ENCODE peak calls at places on chromosomes 11 and 22, in four cellular contexts. M is upper lobe of right lung, G is HCT116, S is dorsolateral prefrontal cortex. B is an unnamed sample.

GRCh38 chr11:81907996-81908395 is 825.7 kb downstream of the FAM181B start:
- DNase-seq in M (no peak), G (no peak), S (no peak), B (peak)

GRCh38 chr11:126172596-126173038 is 38.8 kb downstream of the RPUSD4 start:
- DNase-seq in M (no peak), G (no peak), S (no peak), B (peak)

GRCh38 chr11:89015614-89016013 is 50.2 kb downstream of the GRM5 start:
- DNase-seq in M (no peak), G (no peak), S (no peak), B (no peak)

GRCh38 chr11:2072551-2073261 is 66.5 kb downstream of the IGF2 start:
- DNase-seq in M (peak), G (no peak), S (no peak), B (no peak)

GRCh38 chr11:34449013-34449412 is 10.3 kb downstream of the CAT start:
- DNase-seq in M (no peak), G (no peak), S (no peak), B (no peak)

GRCh38 chr11:44072757-44073658 is 6.9 kb downstream of the ACCS start:
- DNase-seq in M (no peak), G (no peak), S (no peak), B (no peak)

GRCh38 chr11:115198301-115198700 is 305.9 kb downstream of the CADM1 start:
- DNase-seq in M (no peak), G (no peak), S (no peak), B (no peak)

GRCh38 chr11:14422052-14422813 is 63.2 kb upstream of the RRAS2 start:
- DNase-seq in M (peak), G (peak), S (peak), B (peak)

GRCh38 chr11:35012467-35013191 is 96.2 kb downstream of the PDHX start:
- DNase-seq in M (no peak), G (no peak), S (no peak), B (no peak)

GRCh38 chr11:74696932-74697687 is 34.1 kb downstream of the CHRDL2 start:
- DNase-seq in M (peak), G (no peak), S (no peak), B (peak)
- H3K4me3 ChIP-seq in M (peak), G (no peak), S (no peak), B (peak)

GRCh38 chr22:41742918-41743317 is 43.6 kb downstream of the MEI1 start:
- DNase-seq in M (no peak), G (no peak), S (no peak), B (no peak)
- TF ChIP-seq CTCF in M (no peak), G (no peak), S (no peak), B (no peak)

GRCh38 chr11:128482512-128483191 is 104.7 kb downstream of the ETS1 start:
- DNase-seq in M (no peak), G (no peak), S (no peak), B (peak)

GRCh38 chr11:128482092-128482491 is 105.3 kb downstream of the ETS1 start:
- DNase-seq in M (no peak), G (no peak), S (no peak), B (no peak)

GRCh38 chr11:128484172-128484571 is 103.2 kb downstream of the ETS1 start:
- DNase-seq in M (no peak), G (no peak), S (no peak), B (no peak)

GRCh38 chr11:128481135-128481534 is 106.2 kb downstream of the ETS1 start:
- DNase-seq in M (no peak), G (no peak), S (no peak), B (peak)

DNA sequence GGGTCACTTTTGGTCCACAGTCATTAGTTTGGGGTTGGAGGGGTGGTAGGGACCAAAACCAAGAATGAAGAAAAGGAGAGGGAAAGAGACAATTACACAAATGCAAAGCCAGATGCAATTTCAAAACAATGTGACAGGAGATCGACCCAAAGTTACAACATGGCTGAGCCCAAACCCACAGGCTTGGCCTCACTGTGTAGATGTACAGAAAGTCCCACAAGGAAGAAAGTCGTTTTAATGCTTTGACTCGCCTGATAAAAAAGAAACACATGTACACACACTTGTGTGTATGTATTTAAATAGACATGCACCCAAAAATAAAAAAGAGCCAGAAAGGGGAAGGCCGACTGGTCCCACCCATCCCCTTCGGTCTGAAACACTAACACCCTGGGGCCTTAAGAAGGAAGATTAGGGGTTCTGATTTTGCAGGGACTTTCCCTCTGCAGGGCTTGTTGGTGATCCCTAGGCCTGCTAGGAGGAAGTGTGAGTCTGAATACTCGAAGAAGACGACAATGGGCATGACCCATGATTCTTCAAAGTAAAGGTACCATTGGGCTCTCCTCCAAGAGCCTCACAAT is 104.1 kb downstream of the ETS1 start:
- DNase-seq in M (no peak), G (no peak), S (no peak), B (no peak)
- H3K4me3 ChIP-seq in M (no peak), G (no peak), S (no peak), B (no peak)

GRCh38 chr11:134942633-134943032 is 530.6 kb upstream of the B3GAT1 start:
- DNase-seq in M (no peak), G (no peak), S (no peak), B (no peak)
- TF ChIP-seq CTCF in M (no peak), G (no peak), S (no peak), B (no peak)

B was measured in fibroblast of mammary gland.